ENCODE peak calls at places on chromosome 2, in six cellular contexts. One of them, this sample, is unnamed.

GRCh38 chr2:164243315-164243714 is 378.0 kb downstream of the GRB14 start:
- DNase-seq in lung: no peak
- DNase-seq in neural progenitor cell: no peak
- DNase-seq in cardiac muscle cell: no peak
- DNase-seq in Peyer's patch: no peak
- DNase-seq in CD8-positive, alpha-beta T cell: no peak
- DNase-seq in this sample: no peak

GRCh38 chr2:138237657-138238384 is 263.7 kb upstream of the SPOPL start:
- DNase-seq in Peyer's patch: no peak
- DNase-seq in lung: no peak
- DNase-seq in neural progenitor cell: no peak
- DNase-seq in cardiac muscle cell: peak; percentile 48
- DNase-seq in CD8-positive, alpha-beta T cell: no peak
- DNase-seq in this sample: no peak

GRCh38 chr2:2264416-2264815 is 66.7 kb downstream of the MYT1L start:
- DNase-seq in CD8-positive, alpha-beta T cell: no peak
- DNase-seq in neural progenitor cell: no peak
- DNase-seq in Peyer's patch: no peak
- DNase-seq in lung: no peak
- DNase-seq in cardiac muscle cell: no peak
- DNase-seq in this sample: no peak

GRCh38 chr2:147385600-147385999 is 459.2 kb upstream of the ACVR2A start:
- DNase-seq in CD8-positive, alpha-beta T cell: no peak
- DNase-seq in Peyer's patch: no peak
- DNase-seq in cardiac muscle cell: no peak
- DNase-seq in lung: no peak
- DNase-seq in neural progenitor cell: no peak
- DNase-seq in this sample: no peak

GRCh38 chr2:83817511-83817910 is 641.6 kb downstream of the SUCLG1 start:
- DNase-seq in lung: no peak
- DNase-seq in cardiac muscle cell: no peak
- DNase-seq in CD8-positive, alpha-beta T cell: no peak
- DNase-seq in neural progenitor cell: peak; percentile 10
- DNase-seq in Peyer's patch: no peak
- DNase-seq in this sample: no peak

GRCh38 chr2:134333646-134334189 is 79.8 kb downstream of the MGAT5 start:
- DNase-seq in Peyer's patch: no peak
- DNase-seq in neural progenitor cell: no peak
- DNase-seq in cardiac muscle cell: no peak
- DNase-seq in CD8-positive, alpha-beta T cell: no peak
- DNase-seq in lung: no peak
- DNase-seq in this sample: no peak

GRCh38 chr2:215660687-215661086 is 224.8 kb upstream of the FN1 start:
- DNase-seq in neural progenitor cell: no peak
- DNase-seq in Peyer's patch: no peak
- DNase-seq in CD8-positive, alpha-beta T cell: no peak
- DNase-seq in cardiac muscle cell: no peak
- DNase-seq in lung: no peak
- DNase-seq in this sample: no peak

GRCh38 chr2:30267161-30267568 is 35.8 kb downstream of the LBH start:
- DNase-seq in cardiac muscle cell: no peak
- DNase-seq in neural progenitor cell: no peak
- DNase-seq in Peyer's patch: peak; percentile 63
- DNase-seq in lung: no peak
- DNase-seq in CD8-positive, alpha-beta T cell: no peak
- DNase-seq in this sample: no peak

GRCh38 chr2:96495983-96496382 is 9.2 kb downstream of the NEURL3 start:
- DNase-seq in neural progenitor cell: no peak
- DNase-seq in CD8-positive, alpha-beta T cell: no peak
- DNase-seq in cardiac muscle cell: no peak
- DNase-seq in Peyer's patch: no peak
- DNase-seq in lung: no peak
- DNase-seq in this sample: no peak

GRCh38 chr2:74079522-74080341 is 68.0 kb downstream of the BOLA3 start:
- DNase-seq in CD8-positive, alpha-beta T cell: no peak
- DNase-seq in Peyer's patch: no peak
- DNase-seq in lung: no peak
- DNase-seq in cardiac muscle cell: no peak
- DNase-seq in neural progenitor cell: no peak
- DNase-seq in this sample: no peak
- H3K4me3 ChIP-seq in CD8-positive, alpha-beta T cell: no peak overlapping the region
- H3K4me3 ChIP-seq in Peyer's patch: no peak overlapping the region
- H3K4me3 ChIP-seq in lung: no peak overlapping the region
- H3K4me3 ChIP-seq in cardiac muscle cell: no peak overlapping the region
- H3K4me3 ChIP-seq in neural progenitor cell: no peak overlapping the region
- H3K4me3 ChIP-seq in this sample: no peak overlapping the region

GRCh38 chr2:17871639-17872038 is 6.8 kb upstream of the KCNS3 start:
- DNase-seq in lung: no peak
- DNase-seq in CD8-positive, alpha-beta T cell: no peak
- DNase-seq in Peyer's patch: no peak
- DNase-seq in neural progenitor cell: no peak
- DNase-seq in cardiac muscle cell: no peak
- DNase-seq in this sample: no peak
- H3K27ac ChIP-seq in lung: no peak overlapping the region
- H3K27ac ChIP-seq in CD8-positive, alpha-beta T cell: no peak overlapping the region
- H3K27ac ChIP-seq in Peyer's patch: no peak overlapping the region
- H3K27ac ChIP-seq in neural progenitor cell: no peak overlapping the region
- H3K27ac ChIP-seq in cardiac muscle cell: no peak overlapping the region
- H3K27ac ChIP-seq in this sample: no peak overlapping the region

GRCh38 chr2:70902067-70902442 is 33.6 kb upstream of the ATP6V1B1 start:
- DNase-seq in lung: no peak
- DNase-seq in cardiac muscle cell: no peak
- DNase-seq in CD8-positive, alpha-beta T cell: no peak
- DNase-seq in neural progenitor cell: no peak
- DNase-seq in Peyer's patch: no peak
- DNase-seq in this sample: no peak
- H3K27me3 ChIP-seq in lung: peaks cover 11% of the 10 kb centered on the region
- H3K27me3 ChIP-seq in cardiac muscle cell: peaks cover 99% of the 10 kb centered on the region
- H3K27me3 ChIP-seq in CD8-positive, alpha-beta T cell: peaks cover 52% of the 10 kb centered on the region
- H3K27me3 ChIP-seq in neural progenitor cell: peaks cover 100% of the 10 kb centered on the region
- H3K27me3 ChIP-seq in Peyer's patch: no peaks in the 10 kb centered on the region
- H3K27me3 ChIP-seq in this sample: peaks cover 44% of the 10 kb centered on the region

DNA sequence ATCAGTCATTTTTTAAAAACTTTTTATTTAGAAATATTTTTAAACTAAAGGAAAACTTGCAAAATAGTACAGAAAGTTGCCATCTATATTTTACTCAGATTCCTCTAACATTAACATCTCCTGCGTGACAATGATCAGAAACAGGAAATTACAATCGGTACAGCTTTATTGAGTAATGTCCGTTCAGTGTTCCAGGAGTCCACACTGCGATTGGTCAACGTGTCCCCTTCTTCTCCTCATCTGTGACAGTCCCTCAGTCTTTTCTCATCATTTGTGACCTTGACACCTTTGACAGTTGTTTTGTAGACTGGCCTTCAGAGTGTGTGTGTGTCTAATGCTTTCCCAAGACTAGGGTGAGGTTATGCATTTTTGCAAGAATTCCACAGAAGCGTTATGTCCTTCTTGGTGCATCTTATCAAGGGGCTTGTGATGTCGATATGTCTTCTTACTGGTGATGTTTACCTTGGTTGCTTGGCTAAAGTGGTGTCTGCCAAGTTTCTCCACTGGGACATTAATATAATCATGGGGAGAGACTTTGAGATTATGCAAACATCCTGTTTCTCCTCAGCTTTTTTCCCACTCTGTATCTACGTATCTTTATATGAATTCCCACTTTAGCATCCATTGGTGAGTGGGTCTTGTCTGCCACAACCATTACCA is 21.4 kb upstream of the TMEM177 start:
- DNase-seq in neural progenitor cell: no peak
- DNase-seq in cardiac muscle cell: no peak
- DNase-seq in Peyer's patch: no peak
- DNase-seq in lung: no peak
- DNase-seq in CD8-positive, alpha-beta T cell: no peak
- DNase-seq in this sample: no peak
- H3K4me3 ChIP-seq in neural progenitor cell: no peak overlapping the region
- H3K4me3 ChIP-seq in cardiac muscle cell: no peak overlapping the region
- H3K4me3 ChIP-seq in Peyer's patch: no peak overlapping the region
- H3K4me3 ChIP-seq in lung: no peak overlapping the region
- H3K4me3 ChIP-seq in CD8-positive, alpha-beta T cell: no peak overlapping the region
- H3K4me3 ChIP-seq in this sample: no peak overlapping the region

GRCh38 chr2:100878000-100878786 is 58.3 kb downstream of the NPAS2 start:
- DNase-seq in lung: no peak
- DNase-seq in CD8-positive, alpha-beta T cell: no peak
- DNase-seq in cardiac muscle cell: peak; percentile 55
- DNase-seq in neural progenitor cell: no peak
- DNase-seq in Peyer's patch: no peak
- DNase-seq in this sample: no peak

GRCh38 chr2:100876231-100876860 is 56.4 kb downstream of the NPAS2 start:
- DNase-seq in Peyer's patch: no peak
- DNase-seq in lung: no peak
- DNase-seq in CD8-positive, alpha-beta T cell: no peak
- DNase-seq in cardiac muscle cell: no peak
- DNase-seq in neural progenitor cell: no peak
- DNase-seq in this sample: peak; percentile 3

GRCh38 chr2:100879296-100879695 is 59.4 kb downstream of the NPAS2 start:
- DNase-seq in neural progenitor cell: no peak
- DNase-seq in cardiac muscle cell: no peak
- DNase-seq in lung: no peak
- DNase-seq in Peyer's patch: no peak
- DNase-seq in CD8-positive, alpha-beta T cell: no peak
- DNase-seq in this sample: no peak

GRCh38 chr2:100877555-100877954 is 57.6 kb downstream of the NPAS2 start:
- DNase-seq in cardiac muscle cell: no peak
- DNase-seq in Peyer's patch: no peak
- DNase-seq in lung: no peak
- DNase-seq in CD8-positive, alpha-beta T cell: no peak
- DNase-seq in neural progenitor cell: no peak
- DNase-seq in this sample: no peak

GRCh38 chr2:100875516-100876230 is 55.7 kb downstream of the NPAS2 start:
- DNase-seq in lung: no peak
- DNase-seq in neural progenitor cell: peak; percentile 68
- DNase-seq in Peyer's patch: no peak
- DNase-seq in CD8-positive, alpha-beta T cell: no peak
- DNase-seq in cardiac muscle cell: no peak
- DNase-seq in this sample: peak; percentile 17
- H3K27ac ChIP-seq in lung: no peak overlapping the region
- H3K27ac ChIP-seq in neural progenitor cell: no peak overlapping the region
- H3K27ac ChIP-seq in Peyer's patch: no peak overlapping the region
- H3K27ac ChIP-seq in CD8-positive, alpha-beta T cell: no peak overlapping the region
- H3K27ac ChIP-seq in cardiac muscle cell: no peak overlapping the region
- H3K27ac ChIP-seq in this sample: peak overlapping the region; percentile 23

GRCh38 chr2:11514081-11514730 is 19.6 kb upstream of the GREB1 start:
- DNase-seq in Peyer's patch: no peak
- DNase-seq in CD8-positive, alpha-beta T cell: no peak
- DNase-seq in cardiac muscle cell: no peak
- DNase-seq in neural progenitor cell: no peak
- DNase-seq in lung: no peak
- DNase-seq in this sample: no peak

GRCh38 chr2:11515441-11516071 is 18.3 kb upstream of the GREB1 start:
- DNase-seq in neural progenitor cell: peak; percentile 75
- DNase-seq in Peyer's patch: no peak
- DNase-seq in cardiac muscle cell: no peak
- DNase-seq in CD8-positive, alpha-beta T cell: no peak
- DNase-seq in lung: no peak
- DNase-seq in this sample: no peak

GRCh38 chr2:11513319-11513718 is 20.5 kb upstream of the GREB1 start:
- DNase-seq in CD8-positive, alpha-beta T cell: no peak
- DNase-seq in neural progenitor cell: no peak
- DNase-seq in cardiac muscle cell: no peak
- DNase-seq in Peyer's patch: no peak
- DNase-seq in lung: no peak
- DNase-seq in this sample: no peak

GRCh38 chr2:11516984-11517648 is 16.7 kb upstream of the GREB1 start:
- DNase-seq in neural progenitor cell: no peak
- DNase-seq in lung: no peak
- DNase-seq in Peyer's patch: no peak
- DNase-seq in CD8-positive, alpha-beta T cell: no peak
- DNase-seq in cardiac muscle cell: no peak
- DNase-seq in this sample: no peak

DNA sequence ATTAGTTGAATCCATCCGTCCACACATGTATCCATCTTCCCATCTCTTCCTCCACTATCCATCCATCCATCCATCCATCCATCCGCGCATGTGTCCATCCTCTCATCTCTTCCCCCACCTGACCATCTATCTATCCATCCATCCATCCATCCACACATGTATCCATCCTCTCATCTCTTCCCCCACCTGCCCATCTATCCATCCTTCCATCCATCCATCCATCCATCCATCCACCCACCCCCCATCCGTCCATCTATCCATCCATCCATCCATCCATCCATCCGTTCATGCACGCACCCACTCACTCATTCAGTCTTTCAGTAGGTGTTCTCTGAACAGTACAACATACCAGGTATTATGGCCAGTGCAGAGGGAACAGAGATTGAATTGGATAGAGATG is 18.9 kb upstream of the GREB1 start:
- DNase-seq in neural progenitor cell: no peak
- DNase-seq in CD8-positive, alpha-beta T cell: no peak
- DNase-seq in cardiac muscle cell: no peak
- DNase-seq in Peyer's patch: no peak
- DNase-seq in lung: no peak
- DNase-seq in this sample: no peak
- H3K27me3 ChIP-seq in neural progenitor cell: no peaks in the 10 kb centered on the region
- H3K27me3 ChIP-seq in CD8-positive, alpha-beta T cell: no peaks in the 10 kb centered on the region
- H3K27me3 ChIP-seq in cardiac muscle cell: no peaks in the 10 kb centered on the region
- H3K27me3 ChIP-seq in Peyer's patch: no peaks in the 10 kb centered on the region
- H3K27me3 ChIP-seq in lung: no peaks in the 10 kb centered on the region
- H3K27me3 ChIP-seq in this sample: no peaks in the 10 kb centered on the region

DNA sequence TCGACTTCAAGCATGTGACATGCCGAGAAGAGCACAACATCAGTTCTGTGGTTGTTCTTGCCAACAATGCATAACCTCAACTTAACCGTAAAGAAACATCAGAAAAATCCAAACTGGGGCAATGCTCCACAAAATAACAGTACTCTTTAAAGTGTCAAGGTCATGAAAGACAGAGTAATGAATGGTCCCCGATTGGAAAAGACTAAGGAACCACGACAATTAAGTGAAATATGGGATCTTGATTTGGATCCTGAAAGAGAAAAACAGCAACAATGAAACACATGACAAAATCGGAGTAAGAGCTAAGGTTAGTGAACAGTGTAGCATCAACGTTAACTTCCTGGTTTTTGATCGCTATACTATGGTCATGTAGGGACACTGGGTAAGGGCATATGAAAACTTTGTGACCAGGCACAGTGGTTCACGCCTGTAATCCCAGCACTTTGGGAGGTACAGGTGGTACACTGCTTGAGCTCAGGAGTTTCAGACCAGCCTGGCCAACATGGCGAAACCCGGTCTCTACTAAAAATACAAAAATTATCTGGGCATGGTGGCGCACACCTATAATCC is 55.2 kb downstream of the UNC50 start:
- DNase-seq in cardiac muscle cell: no peak
- DNase-seq in neural progenitor cell: no peak
- DNase-seq in lung: no peak
- DNase-seq in Peyer's patch: no peak
- DNase-seq in CD8-positive, alpha-beta T cell: peak; percentile 61
- DNase-seq in this sample: no peak
- H3K4me3 ChIP-seq in cardiac muscle cell: no peak overlapping the region
- H3K4me3 ChIP-seq in neural progenitor cell: no peak overlapping the region
- H3K4me3 ChIP-seq in lung: no peak overlapping the region
- H3K4me3 ChIP-seq in Peyer's patch: no peak overlapping the region
- H3K4me3 ChIP-seq in CD8-positive, alpha-beta T cell: peak overlapping the region; percentile 11
- H3K4me3 ChIP-seq in this sample: peak overlapping the region; percentile 29

DNA sequence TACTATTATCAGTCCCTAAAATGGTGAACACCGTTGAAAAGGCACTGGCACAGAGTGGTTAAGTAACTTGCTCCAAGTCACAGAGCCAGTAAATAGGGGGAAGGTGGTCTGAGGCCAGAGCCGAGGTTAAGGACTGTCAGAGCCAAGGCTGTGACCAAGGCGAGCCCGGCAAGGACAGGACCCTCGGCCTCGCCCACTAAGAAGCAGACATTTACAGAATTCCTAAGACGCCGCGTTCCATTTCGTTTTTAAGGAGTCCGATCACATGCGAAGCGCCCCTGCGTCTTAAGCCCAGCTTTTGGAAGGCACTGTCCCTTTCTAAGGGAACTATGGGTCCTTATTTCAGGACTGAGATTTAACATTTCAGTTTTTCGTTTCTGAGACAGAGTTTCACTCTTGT is 1.0 kb downstream of the PDIA6 start:
- DNase-seq in Peyer's patch: no peak
- DNase-seq in CD8-positive, alpha-beta T cell: no peak
- DNase-seq in lung: no peak
- DNase-seq in neural progenitor cell: peak; percentile 56
- DNase-seq in cardiac muscle cell: no peak
- DNase-seq in this sample: no peak
- H3K27ac ChIP-seq in Peyer's patch: peak overlapping the region; percentile 89
- H3K27ac ChIP-seq in CD8-positive, alpha-beta T cell: peak overlapping the region; percentile 73
- H3K27ac ChIP-seq in lung: peak overlapping the region; percentile 0
- H3K27ac ChIP-seq in neural progenitor cell: no peak overlapping the region
- H3K27ac ChIP-seq in cardiac muscle cell: peak overlapping the region; percentile 99
- H3K27ac ChIP-seq in this sample: peak overlapping the region; percentile 86